ENCODE peak calls at places on chromosome 11, in eight cellular contexts. C, K, L, A, E, G, I and N are unnamed samples.

GRCh38 chr11:119116601-119117000 is 4.8 kb upstream of the HINFP start:
- DNase-seq in I (no peak), A (no peak), L (no peak), G (no peak), C (no peak), K (no peak), E (no peak), N (no peak)

GRCh38 chr11:113113801-113114451 is 152.7 kb downstream of the NCAM1 start:
- DNase-seq in L (no peak), C (no peak), I (no peak), E (no peak), A (no peak), G (no peak), K (no peak), N (no peak)

GRCh38 chr11:118641463-118642019 is 34.1 kb downstream of the PHLDB1 start:
- DNase-seq in G (no peak), C (no peak), E (no peak), L (no peak), K (no peak), I (peak; percentile 58), A (no peak), N (no peak)

GRCh38 chr11:47373876-47374820 is 4.2 kb downstream of the SPI1 start:
- DNase-seq in C (peak; percentile 67), I (peak; percentile 76), G (peak; percentile 27), K (peak; percentile 91), L (peak; percentile 54), E (peak; percentile 87), A (peak; percentile 60), N (peak; percentile 68)

GRCh38 chr11:123924027-123924426 is 15.4 kb upstream of the OR4D5 start:
- DNase-seq in L (no peak), K (no peak), E (no peak), C (no peak), A (no peak), I (no peak), G (no peak), N (no peak)

GRCh38 chr11:7186190-7186589 is 65.5 kb upstream of the SYT9 start:
- DNase-seq in C (no peak), E (no peak), A (no peak), I (no peak), G (no peak), L (peak; percentile 85), K (no peak), N (no peak)

GRCh38 chr11:33006010-33006409 is 9.7 kb upstream of the DEPDC7 start:
- DNase-seq in E (no peak), C (no peak), A (no peak), I (no peak), G (no peak), L (no peak), K (no peak), N (no peak)

GRCh38 chr11:77665240-77665965 is 27.8 kb upstream of the CLNS1A start:
- DNase-seq in G (no peak), E (no peak), C (no peak), I (no peak), K (no peak), A (no peak), L (no peak), N (no peak)

GRCh38 chr11:135074397-135074998 is 662.5 kb upstream of the B3GAT1 start:
- DNase-seq in E (no peak), I (no peak), A (no peak), C (no peak), K (no peak), L (no peak), G (no peak), N (peak; percentile 37)

GRCh38 chr11:126317681-126318641 is 14.1 kb downstream of the DCPS start:
- DNase-seq in A (no peak), L (peak; percentile 65), G (peak; percentile 97), K (peak; percentile 23), C (peak; percentile 25), I (no peak), E (no peak), N (no peak)

GRCh38 chr11:2377511-2378443 is 667 bp downstream of the CD81 start:
- DNase-seq in L (peak; percentile 34), C (peak; percentile 53), E (peak; percentile 58), A (no peak), G (no peak), I (peak; percentile 25), K (peak; percentile 69), N (peak; percentile 58)

GRCh38 chr11:68297812-68298658 is 14.4 kb upstream of the LRP5 start:
- DNase-seq in A (peak; percentile 59), G (peak; percentile 39), I (peak; percentile 83), C (peak; percentile 66), L (peak; percentile 69), E (peak; percentile 70), K (peak; percentile 81), N (peak; percentile 75)

GRCh38 chr11:37352485-37352884 is 754.4 kb upstream of the RAG2 start:
- DNase-seq in L (no peak), K (no peak), A (no peak), G (no peak), C (no peak), E (no peak), I (no peak), N (no peak)

GRCh38 chr11:114168691-114169090 is 109.2 kb downstream of the ZBTB16 start:
- DNase-seq in E (no peak), K (no peak), A (no peak), L (no peak), G (no peak), I (no peak), C (no peak), N (no peak)

GRCh38 chr11:87187930-87188329 is 150.2 kb downstream of the TMEM135 start:
- DNase-seq in G (no peak), I (no peak), C (no peak), E (no peak), A (no peak), L (no peak), K (no peak), N (no peak)

GRCh38 chr11:35082322-35083180 is 56.4 kb upstream of the CD44 start:
- DNase-seq in G (peak; percentile 86), I (peak; percentile 94), C (peak; percentile 32), A (peak; percentile 53), L (peak; percentile 89), K (peak; percentile 76), E (peak; percentile 64), N (peak; percentile 22)